ENCODE peak calls at places on chromosomes 16 and 17, in seven cellular contexts. G is kidney tubule cell; A is ELF-1; B is stimulated activated CD8-positive, alpha-beta memory T cell treated with anti-CD3 and anti-CD28 coated beads, Interleukin-4, amount 100 ng/mL, for 4 hours; K is NCI-H1930; Q is activated CD4-positive, alpha-beta T cell treated with anti-CD3 and anti-CD28 coated beads, Interleukin-2, amount 50 U/mL, for 1 hour; E is GDM1. S is an unnamed sample.
A peak's percentile ranks its signal among the peaks of the same experiment; 100 is the strongest.

GRCh38 chr17:61143026-61143425 is 256.6 kb upstream of the TBX2 start:
- DNase-seq in G (no peak), A (no peak), B (no peak), K (no peak), Q (no peak), E (no peak), S (no peak)

GRCh38 chr17:57606111-57606875 is 138.8 kb downstream of the CCDC182 start:
- DNase-seq in G (no peak), A (no peak), B (no peak), K (no peak), Q (no peak), E (no peak), S (no peak)

GRCh38 chr17:5000237-5000639 is 2.5 kb downstream of the KIF1C start:
- DNase-seq in G (no peak), A (peak; percentile 14), B (no peak), K (no peak), Q (no peak), E (no peak), S (peak; percentile 56)

GRCh38 chr17:81834831-81835267 is at the start of gene PPP1R27:
- DNase-seq in G (no peak), A (no peak), B (no peak), K (no peak), Q (no peak), E (no peak), S (no peak)

GRCh38 chr16:89094252-89094901 is 725 bp downstream of the ACSF3 start:
- DNase-seq in G (peak; percentile 60), A (peak; percentile 36), B (no peak), K (no peak), Q (peak; percentile 23), E (no peak), S (peak; percentile 39)

GRCh38 chr16:19196871-19197270 is 28.8 kb downstream of the SYT17 start:
- DNase-seq in G (no peak), A (no peak), B (no peak), K (no peak), Q (no peak), E (no peak), S (no peak)

GRCh38 chr17:4833941-4834501 is 881 bp downstream of the MINK1 start:
- DNase-seq in G (peak; percentile 55), A (peak; percentile 45), B (no peak), K (no peak), Q (no peak), E (no peak), S (peak; percentile 47)

GRCh38 chr16:58034128-58034685 is 8.7 kb downstream of the MMP15 start:
- DNase-seq in G (no peak), A (no peak), B (no peak), K (no peak), Q (no peak), E (no peak), S (no peak)

GRCh38 chr16:61042736-61043135 is 993.5 kb downstream of the CDH8 start:
- DNase-seq in G (no peak), A (peak; percentile 1), B (no peak), K (no peak), Q (no peak), E (no peak), S (no peak)

GRCh38 chr17:16122697-16123434 is 92.5 kb downstream of the NCOR1 start:
- DNase-seq in G (peak; percentile 44), A (no peak), B (no peak), K (no peak), Q (no peak), E (no peak), S (no peak)

GRCh38 chr16:88835383-88835782 is 21.4 kb downstream of the GALNS start:
- DNase-seq in G (no peak), A (no peak), B (no peak), K (no peak), Q (no peak), E (no peak), S (peak; percentile 20)

GRCh38 chr16:73095142-73095791 is 47.3 kb upstream of the ZFHX3 start:
- DNase-seq in G (no peak), A (no peak), B (no peak), K (no peak), Q (no peak), E (no peak), S (no peak)

GRCh38 chr17:4940625-4941021 is 555 bp downstream of the RNF167 start:
- DNase-seq in G (peak; percentile 31), A (no peak), B (no peak), K (no peak), Q (peak; percentile 20), E (peak; percentile 14), S (peak; percentile 60)

GRCh38 chr17:65541453-65541852 is 20.0 kb downstream of the AXIN2 start:
- DNase-seq in G (no peak), A (no peak), B (no peak), K (no peak), Q (no peak), E (no peak), S (no peak)

GRCh38 chr16:31348578-31348977 is 6.4 kb upstream of the ITGAX start:
- DNase-seq in G (no peak), A (no peak), B (no peak), K (no peak), Q (no peak), E (no peak), S (no peak)

GRCh38 chr17:3964203-3965122 is at the start of gene ATP2A3:
- DNase-seq in G (no peak), A (peak; percentile 36), B (no peak), K (no peak), Q (peak; percentile 59), E (peak; percentile 55), S (peak; percentile 78)

GRCh38 chr17:75830168-75831031 is 13.8 kb downstream of the UNC13D start:
- DNase-seq in G (no peak), A (peak; percentile 93), B (no peak), K (no peak), Q (peak; percentile 43), E (no peak), S (peak; percentile 72)

GRCh38 chr16:16021988-16022682 is 72.7 kb downstream of the ABCC1 start:
- DNase-seq in G (peak; percentile 95), A (peak; percentile 98), B (no peak), K (no peak), Q (no peak), E (no peak), S (peak; percentile 93)

GRCh38 chr16:57765160-57765728 is 29.7 kb downstream of the KATNB1 start:
- DNase-seq in G (no peak), A (no peak), B (no peak), K (no peak), Q (no peak), E (no peak), S (no peak)

GRCh38 chr16:72195609-72196008 is 23.7 kb upstream of the PMFBP1 start:
- DNase-seq in G (no peak), A (peak; percentile 38), B (no peak), K (no peak), Q (no peak), E (no peak), S (no peak)

GRCh38 chr16:23498863-23499262 is 11.4 kb downstream of the GGA2 start:
- DNase-seq in G (peak; percentile 38), A (no peak), B (no peak), K (no peak), Q (no peak), E (no peak), S (no peak)

GRCh38 chr16:16183562-16183961 is 39.7 kb downstream of the ABCC6 start:
- DNase-seq in G (no peak), A (peak; percentile 40), B (no peak), K (no peak), Q (no peak), E (no peak), S (no peak)

GRCh38 chr16:21943571-21943970 is 9.6 kb upstream of the UQCRC2 start:
- DNase-seq in G (no peak), A (no peak), B (no peak), K (no peak), Q (no peak), E (no peak), S (no peak)

GRCh38 chr16:26791166-26791565 is 275.6 kb upstream of the C16orf82 start:
- DNase-seq in G (no peak), A (no peak), B (no peak), K (no peak), Q (no peak), E (no peak), S (no peak)

GRCh38 chr16:57807968-57808528 is 5.8 kb upstream of the KIFC3 start:
- DNase-seq in G (peak; percentile 95), A (peak; percentile 88), B (peak; percentile 23), K (no peak), Q (peak; percentile 52), E (peak; percentile 14), S (peak; percentile 87)

S was measured in transverse colon.